ENCODE peak calls at places on chromosome 6, in seven cellular contexts. One of them, this sample, is unnamed.

GRCh38 chr6:129863664-129864063 is 2.5 kb upstream of the TMEM244 start:
- DNase-seq in heart right ventricle: no peak
- DNase-seq in GM23338: no peak
- DNase-seq in lower lobe of right lung: no peak
- DNase-seq in astrocyte of the spinal cord: peak
- DNase-seq in heart left ventricle: no peak
- DNase-seq in CD4-positive, alpha-beta T cell: no peak
- DNase-seq in this sample: no peak

GRCh38 chr6:138227316-138227781 is 9.1 kb upstream of the PBOV1 start:
- DNase-seq in heart right ventricle: no peak
- DNase-seq in GM23338: no peak
- DNase-seq in lower lobe of right lung: peak
- DNase-seq in astrocyte of the spinal cord: no peak
- DNase-seq in heart left ventricle: no peak
- DNase-seq in CD4-positive, alpha-beta T cell: no peak
- DNase-seq in this sample: no peak

GRCh38 chr6:56073315-56073714 is 174.1 kb downstream of the COL21A1 start:
- DNase-seq in heart right ventricle: no peak
- DNase-seq in GM23338: no peak
- DNase-seq in lower lobe of right lung: no peak
- DNase-seq in astrocyte of the spinal cord: peak
- DNase-seq in heart left ventricle: no peak
- DNase-seq in CD4-positive, alpha-beta T cell: no peak
- DNase-seq in this sample: no peak

GRCh38 chr6:130949553-130949952 is 113.5 kb downstream of the EPB41L2 start:
- DNase-seq in heart right ventricle: no peak
- DNase-seq in GM23338: no peak
- DNase-seq in lower lobe of right lung: no peak
- DNase-seq in astrocyte of the spinal cord: no peak
- DNase-seq in heart left ventricle: no peak
- DNase-seq in CD4-positive, alpha-beta T cell: no peak
- DNase-seq in this sample: no peak

GRCh38 chr6:7561153-7561964 is 19.9 kb downstream of the DSP start:
- DNase-seq in heart right ventricle: no peak
- DNase-seq in GM23338: no peak
- DNase-seq in lower lobe of right lung: no peak
- DNase-seq in astrocyte of the spinal cord: no peak
- DNase-seq in heart left ventricle: peak
- DNase-seq in CD4-positive, alpha-beta T cell: no peak
- DNase-seq in this sample: no peak

GRCh38 chr6:34536251-34536958 is 19.7 kb downstream of the SPDEF start:
- DNase-seq in heart right ventricle: no peak
- DNase-seq in GM23338: no peak
- DNase-seq in lower lobe of right lung: no peak
- DNase-seq in astrocyte of the spinal cord: no peak
- DNase-seq in heart left ventricle: no peak
- DNase-seq in CD4-positive, alpha-beta T cell: no peak
- DNase-seq in this sample: no peak

GRCh38 chr6:33540768-33541167 is 39.3 kb downstream of the BAK1 start:
- DNase-seq in heart right ventricle: no peak
- DNase-seq in GM23338: no peak
- DNase-seq in lower lobe of right lung: no peak
- DNase-seq in astrocyte of the spinal cord: no peak
- DNase-seq in heart left ventricle: no peak
- DNase-seq in CD4-positive, alpha-beta T cell: no peak
- DNase-seq in this sample: no peak

GRCh38 chr6:23180504-23181293 is 611.3 kb downstream of the HDGFL1 start:
- DNase-seq in heart right ventricle: peak
- DNase-seq in GM23338: peak
- DNase-seq in lower lobe of right lung: peak
- DNase-seq in astrocyte of the spinal cord: peak
- DNase-seq in heart left ventricle: peak
- DNase-seq in CD4-positive, alpha-beta T cell: no peak
- DNase-seq in this sample: peak

GRCh38 chr6:158256746-158257424 is 55.4 kb upstream of the TULP4 start:
- DNase-seq in heart right ventricle: no peak
- DNase-seq in GM23338: no peak
- DNase-seq in lower lobe of right lung: no peak
- DNase-seq in astrocyte of the spinal cord: no peak
- DNase-seq in heart left ventricle: no peak
- DNase-seq in CD4-positive, alpha-beta T cell: no peak
- DNase-seq in this sample: no peak

GRCh38 chr6:54491431-54491830 is 183.2 kb downstream of the TINAG start:
- DNase-seq in heart right ventricle: no peak
- DNase-seq in GM23338: no peak
- DNase-seq in lower lobe of right lung: no peak
- DNase-seq in astrocyte of the spinal cord: no peak
- DNase-seq in heart left ventricle: no peak
- DNase-seq in CD4-positive, alpha-beta T cell: no peak
- DNase-seq in this sample: no peak

GRCh38 chr6:104161960-104162669 is 697.6 kb downstream of the HACE1 start:
- DNase-seq in heart right ventricle: no peak
- DNase-seq in GM23338: peak
- DNase-seq in lower lobe of right lung: no peak
- DNase-seq in astrocyte of the spinal cord: peak
- DNase-seq in heart left ventricle: no peak
- DNase-seq in CD4-positive, alpha-beta T cell: no peak
- DNase-seq in this sample: no peak

GRCh38 chr6:113401231-113401630 is 455.9 kb upstream of the MARCKS start:
- DNase-seq in heart right ventricle: no peak
- DNase-seq in GM23338: no peak
- DNase-seq in lower lobe of right lung: no peak
- DNase-seq in astrocyte of the spinal cord: no peak
- DNase-seq in heart left ventricle: no peak
- DNase-seq in CD4-positive, alpha-beta T cell: no peak
- DNase-seq in this sample: no peak

GRCh38 chr6:125041740-125042459 is 79.7 kb downstream of the RNF217 start:
- DNase-seq in heart right ventricle: no peak
- DNase-seq in GM23338: no peak
- DNase-seq in lower lobe of right lung: no peak
- DNase-seq in astrocyte of the spinal cord: peak
- DNase-seq in heart left ventricle: no peak
- DNase-seq in CD4-positive, alpha-beta T cell: no peak
- DNase-seq in this sample: no peak

GRCh38 chr6:23089981-23090380 is 520.6 kb downstream of the HDGFL1 start:
- DNase-seq in heart right ventricle: no peak
- DNase-seq in GM23338: no peak
- DNase-seq in lower lobe of right lung: no peak
- DNase-seq in astrocyte of the spinal cord: no peak
- DNase-seq in heart left ventricle: no peak
- DNase-seq in CD4-positive, alpha-beta T cell: no peak
- DNase-seq in this sample: no peak

GRCh38 chr6:153947817-153948447 is 91.1 kb upstream of the OPRM1 start:
- DNase-seq in heart right ventricle: no peak
- DNase-seq in GM23338: peak
- DNase-seq in lower lobe of right lung: no peak
- DNase-seq in astrocyte of the spinal cord: peak
- DNase-seq in heart left ventricle: no peak
- DNase-seq in CD4-positive, alpha-beta T cell: no peak
- DNase-seq in this sample: no peak

GRCh38 chr6:94494500-94494899 is 1075.1 kb upstream of the EPHA7 start:
- DNase-seq in heart right ventricle: no peak
- DNase-seq in GM23338: no peak
- DNase-seq in lower lobe of right lung: no peak
- DNase-seq in astrocyte of the spinal cord: no peak
- DNase-seq in heart left ventricle: no peak
- DNase-seq in CD4-positive, alpha-beta T cell: no peak
- DNase-seq in this sample: no peak

GRCh38 chr6:6584310-6585002 is 4.1 kb upstream of the LY86 start:
- DNase-seq in heart right ventricle: no peak
- DNase-seq in GM23338: no peak
- DNase-seq in lower lobe of right lung: no peak
- DNase-seq in astrocyte of the spinal cord: no peak
- DNase-seq in heart left ventricle: no peak
- DNase-seq in CD4-positive, alpha-beta T cell: no peak
- DNase-seq in this sample: no peak

GRCh38 chr6:3287308-3287707 is 28.6 kb downstream of the PSMG4 start:
- DNase-seq in heart right ventricle: no peak
- DNase-seq in GM23338: no peak
- DNase-seq in lower lobe of right lung: no peak
- DNase-seq in astrocyte of the spinal cord: no peak
- DNase-seq in heart left ventricle: no peak
- DNase-seq in CD4-positive, alpha-beta T cell: no peak
- DNase-seq in this sample: no peak

GRCh38 chr6:56849876-56850275 is 105.0 kb upstream of the BEND6 start:
- DNase-seq in heart right ventricle: no peak
- DNase-seq in GM23338: peak
- DNase-seq in lower lobe of right lung: no peak
- DNase-seq in astrocyte of the spinal cord: peak
- DNase-seq in heart left ventricle: no peak
- DNase-seq in CD4-positive, alpha-beta T cell: no peak
- DNase-seq in this sample: no peak

GRCh38 chr6:169520104-169520503 is 181.7 kb downstream of the WDR27 start:
- DNase-seq in heart right ventricle: no peak
- DNase-seq in GM23338: no peak
- DNase-seq in lower lobe of right lung: no peak
- DNase-seq in astrocyte of the spinal cord: peak
- DNase-seq in heart left ventricle: no peak
- DNase-seq in CD4-positive, alpha-beta T cell: no peak
- DNase-seq in this sample: peak
- TF ChIP-seq CTCF in heart right ventricle: peak
- TF ChIP-seq CTCF in GM23338: peak
- TF ChIP-seq CTCF in lower lobe of right lung: no peak
- TF ChIP-seq CTCF in astrocyte of the spinal cord: peak
- TF ChIP-seq CTCF in heart left ventricle: peak
- TF ChIP-seq CTCF in CD4-positive, alpha-beta T cell: no peak
- TF ChIP-seq CTCF in this sample: peak

GRCh38 chr6:51495016-51495805 is 592.2 kb downstream of the PKHD1 start:
- DNase-seq in heart right ventricle: no peak
- DNase-seq in GM23338: peak
- DNase-seq in lower lobe of right lung: no peak
- DNase-seq in astrocyte of the spinal cord: no peak
- DNase-seq in heart left ventricle: no peak
- DNase-seq in CD4-positive, alpha-beta T cell: no peak
- DNase-seq in this sample: no peak

GRCh38 chr6:51489133-51489532 is 598.3 kb downstream of the PKHD1 start:
- DNase-seq in heart right ventricle: no peak
- DNase-seq in GM23338: no peak
- DNase-seq in lower lobe of right lung: no peak
- DNase-seq in astrocyte of the spinal cord: no peak
- DNase-seq in heart left ventricle: no peak
- DNase-seq in CD4-positive, alpha-beta T cell: no peak
- DNase-seq in this sample: no peak

GRCh38 chr6:51495806-51496380 is 591.5 kb downstream of the PKHD1 start:
- DNase-seq in heart right ventricle: no peak
- DNase-seq in GM23338: no peak
- DNase-seq in lower lobe of right lung: no peak
- DNase-seq in astrocyte of the spinal cord: no peak
- DNase-seq in heart left ventricle: no peak
- DNase-seq in CD4-positive, alpha-beta T cell: no peak
- DNase-seq in this sample: no peak

GRCh38 chr6:51490101-51490500 is 597.3 kb downstream of the PKHD1 start:
- DNase-seq in heart right ventricle: no peak
- DNase-seq in GM23338: no peak
- DNase-seq in lower lobe of right lung: no peak
- DNase-seq in astrocyte of the spinal cord: no peak
- DNase-seq in heart left ventricle: no peak
- DNase-seq in CD4-positive, alpha-beta T cell: no peak
- DNase-seq in this sample: no peak

GRCh38 chr6:51494342-51494741 is 593.1 kb downstream of the PKHD1 start:
- DNase-seq in heart right ventricle: no peak
- DNase-seq in GM23338: peak
- DNase-seq in lower lobe of right lung: no peak
- DNase-seq in astrocyte of the spinal cord: no peak
- DNase-seq in heart left ventricle: no peak
- DNase-seq in CD4-positive, alpha-beta T cell: no peak
- DNase-seq in this sample: no peak
- TF ChIP-seq CTCF in heart right ventricle: no peak
- TF ChIP-seq CTCF in GM23338: peak
- TF ChIP-seq CTCF in lower lobe of right lung: no peak
- TF ChIP-seq CTCF in astrocyte of the spinal cord: no peak
- TF ChIP-seq CTCF in heart left ventricle: no peak
- TF ChIP-seq CTCF in CD4-positive, alpha-beta T cell: no peak
- TF ChIP-seq CTCF in this sample: no peak

GRCh38 chr6:4910060-4910746 is 93.6 kb downstream of the RPP40 start:
- DNase-seq in heart right ventricle: no peak
- DNase-seq in GM23338: no peak
- DNase-seq in lower lobe of right lung: no peak
- DNase-seq in astrocyte of the spinal cord: peak
- DNase-seq in heart left ventricle: no peak
- DNase-seq in CD4-positive, alpha-beta T cell: no peak
- DNase-seq in this sample: no peak

GRCh38 chr6:4914412-4915159 is 89.3 kb downstream of the RPP40 start:
- DNase-seq in heart right ventricle: no peak
- DNase-seq in GM23338: no peak
- DNase-seq in lower lobe of right lung: no peak
- DNase-seq in astrocyte of the spinal cord: peak
- DNase-seq in heart left ventricle: no peak
- DNase-seq in CD4-positive, alpha-beta T cell: no peak
- DNase-seq in this sample: no peak

GRCh38 chr6:4909063-4909645 is 94.7 kb downstream of the RPP40 start:
- DNase-seq in heart right ventricle: no peak
- DNase-seq in GM23338: no peak
- DNase-seq in lower lobe of right lung: no peak
- DNase-seq in astrocyte of the spinal cord: no peak
- DNase-seq in heart left ventricle: no peak
- DNase-seq in CD4-positive, alpha-beta T cell: no peak
- DNase-seq in this sample: no peak

GRCh38 chr6:4913705-4914411 is 90.0 kb downstream of the RPP40 start:
- DNase-seq in heart right ventricle: no peak
- DNase-seq in GM23338: no peak
- DNase-seq in lower lobe of right lung: no peak
- DNase-seq in astrocyte of the spinal cord: no peak
- DNase-seq in heart left ventricle: no peak
- DNase-seq in CD4-positive, alpha-beta T cell: no peak
- DNase-seq in this sample: no peak

DNA sequence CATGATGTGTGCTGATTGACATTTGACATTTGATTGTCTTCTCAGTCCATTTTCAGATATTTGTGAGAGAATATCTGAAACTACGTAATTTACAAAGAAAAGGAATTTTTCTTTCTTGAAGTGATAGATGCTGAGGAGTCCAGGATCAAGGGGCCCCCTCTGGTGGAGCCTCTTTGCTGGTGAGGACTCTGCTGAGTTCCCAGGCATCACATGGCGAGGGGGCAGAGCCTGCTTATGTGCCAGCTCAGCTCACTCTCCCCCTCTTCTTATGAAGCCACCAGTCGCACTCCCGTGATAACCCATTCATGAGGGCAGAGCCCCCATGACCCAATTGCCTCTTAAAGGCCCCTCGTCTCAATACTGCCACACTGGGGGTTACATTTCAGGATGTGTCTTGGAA is 91.3 kb downstream of the RPP40 start:
- DNase-seq in heart right ventricle: no peak
- DNase-seq in GM23338: peak
- DNase-seq in lower lobe of right lung: no peak
- DNase-seq in astrocyte of the spinal cord: no peak
- DNase-seq in heart left ventricle: no peak
- DNase-seq in CD4-positive, alpha-beta T cell: no peak
- DNase-seq in this sample: no peak
- TF ChIP-seq CTCF in heart right ventricle: no peak
- TF ChIP-seq CTCF in GM23338: peak
- TF ChIP-seq CTCF in lower lobe of right lung: no peak
- TF ChIP-seq CTCF in astrocyte of the spinal cord: no peak
- TF ChIP-seq CTCF in heart left ventricle: no peak
- TF ChIP-seq CTCF in CD4-positive, alpha-beta T cell: no peak
- TF ChIP-seq CTCF in this sample: no peak

DNA sequence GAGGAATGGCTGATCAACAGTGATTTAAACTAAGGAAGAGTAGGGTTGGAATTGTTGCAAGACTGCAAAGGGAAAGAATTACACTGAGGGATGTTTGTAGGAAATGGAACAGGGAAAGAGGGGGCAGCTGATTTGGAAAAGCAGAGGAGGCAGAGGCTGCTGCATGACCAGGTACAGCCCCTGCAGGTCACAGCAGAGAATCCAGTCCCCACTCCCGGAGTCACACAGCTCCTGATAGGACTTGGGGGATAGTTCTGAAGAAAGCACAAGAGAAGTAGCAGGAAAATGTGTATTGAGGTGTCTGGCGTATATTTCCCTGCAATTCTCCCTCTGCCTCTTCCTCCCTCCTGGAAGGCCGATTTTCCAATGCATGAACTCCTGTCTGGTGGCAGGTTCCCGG is 92.5 kb upstream of the PDE10A start:
- DNase-seq in heart right ventricle: no peak
- DNase-seq in GM23338: peak
- DNase-seq in lower lobe of right lung: no peak
- DNase-seq in astrocyte of the spinal cord: no peak
- DNase-seq in heart left ventricle: no peak
- DNase-seq in CD4-positive, alpha-beta T cell: no peak
- DNase-seq in this sample: no peak
- TF ChIP-seq CTCF in heart right ventricle: no peak
- TF ChIP-seq CTCF in GM23338: no peak
- TF ChIP-seq CTCF in lower lobe of right lung: no peak
- TF ChIP-seq CTCF in astrocyte of the spinal cord: peak
- TF ChIP-seq CTCF in heart left ventricle: no peak
- TF ChIP-seq CTCF in CD4-positive, alpha-beta T cell: no peak
- TF ChIP-seq CTCF in this sample: no peak

This sample was measured in AG09319.